ENCODE peak calls at places on chromosomes 16 and 17, in nine cellular contexts. Y is mammary epithelial cell, W is IMR-90, R is ovary, P is OCI-LY7, T is mesendoderm, M is esophagus muscularis mucosa, E is transverse colon, B is adrenal gland. U is an unnamed sample. For H3K36me3, the result is how much of the 10 kb centered on the place peaks cover.

GRCh38 chr16:88298882-88299745 is 83.6 kb upstream of the ZNF469 start:
- DNase-seq in P (no peak), M (no peak), W (peak), Y (peak), E (no peak), B (no peak), T (no peak), R (no peak), U (no peak)

GRCh38 chr17:35519442-35519841 is 18.0 kb downstream of the SLFN12L start:
- DNase-seq in W (no peak), E (no peak), T (no peak), R (no peak), B (no peak), M (no peak), Y (peak), P (no peak), U (no peak)

GRCh38 chr17:3602499-3602898 is 6.7 kb downstream of the TRPV1 start:
- DNase-seq in M (no peak), T (peak), W (peak), E (no peak), P (peak), B (no peak), R (no peak), Y (no peak), U (no peak)

GRCh38 chr17:77353684-77354419 is 213.1 kb downstream of the SEC14L1 start:
- DNase-seq in R (no peak), Y (no peak), E (no peak), P (no peak), T (no peak), W (peak), M (peak), B (no peak), U (no peak)

GRCh38 chr17:8611135-8611534 is 19.4 kb downstream of the MYH10 start:
- DNase-seq in P (no peak), Y (peak), R (no peak), M (no peak), B (no peak), T (no peak), W (no peak), E (no peak), U (no peak)

GRCh38 chr17:34261568-34261967 is 6.5 kb downstream of the CCL2 start:
- DNase-seq in P (no peak), M (no peak), W (no peak), R (no peak), B (no peak), T (no peak), E (no peak), Y (no peak), U (no peak)

GRCh38 chr17:78759203-78759968 is 22.7 kb downstream of the CYTH1 start:
- DNase-seq in W (peak), T (no peak), Y (no peak), R (peak), E (peak), P (peak), B (no peak), M (no peak), U (peak)

GRCh38 chr16:69077251-69077650 is 28.2 kb upstream of the HAS3 start:
- DNase-seq in M (no peak), R (no peak), E (no peak), T (no peak), B (no peak), W (peak), P (no peak), Y (peak), U (no peak)

GRCh38 chr16:55035037-55035436 is 104.4 kb downstream of the IRX5 start:
- DNase-seq in P (peak), B (no peak), M (no peak), R (no peak), E (no peak), Y (peak), W (no peak), T (peak), U (peak)

GRCh38 chr17:77555741-77556291 is 402.7 kb upstream of the TNRC6C start:
- DNase-seq in W (no peak), Y (peak), E (peak), R (no peak), B (no peak), M (no peak), T (no peak), P (no peak), U (no peak)

GRCh38 chr16:87938412-87938949 is 2.2 kb upstream of the CA5A start:
- DNase-seq in E (no peak), Y (no peak), R (no peak), B (no peak), M (no peak), W (no peak), P (no peak), T (no peak), U (no peak)

GRCh38 chr17:41511716-41512115 is 6.3 kb upstream of the KRT13 start:
- DNase-seq in B (no peak), W (no peak), R (no peak), M (no peak), P (no peak), E (no peak), T (no peak), Y (no peak), U (no peak)

GRCh38 chr17:79220715-79221291 is 146.2 kb downstream of the ENGASE start:
- DNase-seq in B (no peak), E (no peak), M (no peak), Y (no peak), W (no peak), R (no peak), P (no peak), T (peak), U (no peak)

GRCh38 chr16:22001591-22001990 is 675 bp upstream of the PDZD9 start:
- DNase-seq in W (peak), R (no peak), E (no peak), T (no peak), P (no peak), Y (peak), B (no peak), M (no peak), U (no peak)

GRCh38 chr16:19179890-19180490 is 11.9 kb downstream of the SYT17 start:
- DNase-seq in E (peak), W (peak), Y (peak), T (peak), M (no peak), B (peak), R (no peak), P (peak), U (no peak)

GRCh38 chr17:50638572-50638850 is 3.8 kb downstream of the ABCC3 start:
- DNase-seq in R (no peak), Y (no peak), M (no peak), P (no peak), B (no peak), T (peak), E (no peak), W (peak), U (no peak)

GRCh38 chr16:81175325-81175891 is 63.1 kb upstream of the BCO1 start:
- DNase-seq in Y (peak), P (no peak), B (peak), R (no peak), W (peak), M (no peak), T (no peak), E (no peak), U (no peak)

GRCh38 chr17:71363661-71364060 is 757.2 kb upstream of the SOX9 start:
- DNase-seq in M (peak), T (no peak), W (no peak), Y (no peak), P (no peak), E (no peak), B (no peak), R (no peak), U (no peak)

GRCh38 chr17:49357516-49357915 is 4.5 kb downstream of the ZNF652 start:
- DNase-seq in E (no peak), T (no peak), M (no peak), B (no peak), P (no peak), Y (no peak), W (no peak), R (no peak), U (no peak)

GRCh38 chr17:80704894-80705293 is 160.3 kb downstream of the RPTOR start:
- DNase-seq in R (no peak), T (no peak), W (no peak), E (no peak), P (no peak), M (no peak), Y (no peak), B (no peak), U (no peak)

GRCh38 chr17:80427366-80428282 is 12.7 kb downstream of the ENDOV start:
- DNase-seq in P (no peak), W (no peak), M (no peak), Y (no peak), B (no peak), R (peak), E (no peak), T (no peak), U (no peak)

GRCh38 chr17:57597531-57598453 is 147.3 kb downstream of the CCDC182 start:
- DNase-seq in T (peak), P (peak), B (peak), R (peak), E (peak), M (no peak), W (peak), Y (peak), U (peak)

GRCh38 chr16:4692460-4693295 is 684 bp upstream of the NUDT16L1 start:
- DNase-seq in W (no peak), M (no peak), R (no peak), T (no peak), Y (no peak), E (no peak), P (peak), B (peak), U (no peak)

GRCh38 chr17:2150871-2151270 is 96.0 kb downstream of the HIC1 start:
- DNase-seq in R (no peak), B (no peak), P (no peak), W (no peak), M (no peak), T (no peak), E (no peak), Y (no peak), U (no peak)

GRCh38 chr17:40366861-40367518 is 2.5 kb upstream of the GJD3 start:
- DNase-seq in M (no peak), W (no peak), B (no peak), R (no peak), E (no peak), Y (no peak), T (no peak), P (no peak), U (no peak)

GRCh38 chr17:16463341-16464000 is 28.5 kb downstream of the LRRC75A start:
- DNase-seq in E (peak), M (no peak), W (peak), B (peak), Y (peak), R (no peak), P (no peak), T (no peak), U (no peak)

GRCh38 chr17:75078097-75079022 is 9.4 kb upstream of the SLC16A5 start:
- DNase-seq in T (no peak), E (peak), M (no peak), P (no peak), R (no peak), Y (peak), W (peak), B (peak), U (no peak)

GRCh38 chr17:48153711-48154642 is 46.4 kb downstream of the SNX11 start:
- DNase-seq in E (peak), W (peak), T (peak), Y (no peak), R (no peak), M (no peak), P (peak), B (peak), U (no peak)

GRCh38 chr17:49469831-49470568 is 25.1 kb upstream of the NGFR start:
- DNase-seq in B (no peak), W (no peak), P (no peak), Y (no peak), T (no peak), R (peak), M (no peak), E (no peak), U (no peak)

GRCh38 chr17:15092762-15093161 is 172.4 kb downstream of the PMP22 start:
- DNase-seq in R (no peak), P (no peak), T (no peak), Y (peak), E (no peak), B (no peak), W (peak), M (no peak), U (no peak)

GRCh38 chr17:16516594-16517018 is 24.6 kb upstream of the LRRC75A start:
- DNase-seq in B (peak), W (peak), T (peak), Y (peak), R (peak), E (no peak), P (no peak), M (no peak), U (no peak)

GRCh38 chr16:637081-638018 is 1.2 kb upstream of the METTL26 start:
- DNase-seq in P (peak), M (peak), R (peak), W (peak), T (peak), Y (peak), E (peak), B (peak), U (peak)

GRCh38 chr16:8571061-8571596 is 19.2 kb downstream of the TMEM114 start:
- DNase-seq in E (no peak), M (no peak), Y (no peak), B (no peak), P (no peak), R (no peak), T (peak), W (peak), U (no peak)

GRCh38 chr17:45640141-45640850 is 143.8 kb upstream of the CRHR1 start:
- DNase-seq in T (peak), W (peak), M (no peak), P (peak), B (peak), Y (peak), E (peak), R (peak), U (peak)

DNA sequence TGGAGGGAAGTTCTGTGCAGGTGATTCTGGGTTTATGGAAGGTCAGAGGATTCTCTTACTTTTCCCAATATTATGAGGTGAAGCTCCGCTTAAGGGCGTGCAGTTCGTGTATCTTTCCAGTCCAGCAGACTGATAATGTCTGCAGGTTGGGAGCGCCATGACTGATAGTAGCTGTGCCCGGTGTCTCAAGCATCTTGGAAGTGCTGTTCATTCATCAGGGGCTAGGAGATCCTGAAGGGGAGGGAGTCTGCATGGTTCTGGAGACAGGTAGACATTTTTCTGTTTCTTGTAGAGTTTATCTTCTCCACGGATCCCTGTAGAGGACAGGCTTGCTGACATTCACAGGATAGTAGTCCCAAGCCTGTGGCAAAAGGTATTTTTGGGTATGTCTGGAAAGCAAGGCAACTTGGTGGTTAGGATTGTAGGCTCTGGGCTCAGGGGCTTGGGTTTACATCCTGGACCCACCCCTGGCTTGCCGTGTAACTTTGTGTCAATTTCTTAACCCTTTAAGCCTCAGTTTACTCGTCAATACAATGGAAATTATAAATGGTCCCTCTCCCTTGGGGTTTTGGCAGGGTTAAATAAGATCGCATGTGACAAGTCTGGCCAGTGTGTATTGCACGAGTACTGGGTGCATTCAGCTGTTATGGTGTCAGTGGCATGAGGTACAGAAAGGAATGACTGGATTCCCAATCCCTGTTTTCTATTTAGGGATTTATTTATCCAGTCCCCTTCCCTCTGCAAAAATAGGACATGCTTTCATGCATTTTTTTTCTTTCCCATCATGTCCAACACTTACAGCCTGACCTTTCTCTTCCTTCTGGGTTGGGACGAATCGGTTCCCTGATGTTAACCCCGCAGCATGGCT is 8.2 kb downstream of the HLF start:
- DNase-seq in T (no peak), P (no peak), M (no peak), W (no peak), E (no peak), B (no peak), Y (no peak), R (no peak), U (no peak)
- H3K27ac ChIP-seq in T (no peak), P (no peak), M (peak), W (no peak), E (peak), B (no peak), Y (no peak), R (peak), U (no peak)

DNA sequence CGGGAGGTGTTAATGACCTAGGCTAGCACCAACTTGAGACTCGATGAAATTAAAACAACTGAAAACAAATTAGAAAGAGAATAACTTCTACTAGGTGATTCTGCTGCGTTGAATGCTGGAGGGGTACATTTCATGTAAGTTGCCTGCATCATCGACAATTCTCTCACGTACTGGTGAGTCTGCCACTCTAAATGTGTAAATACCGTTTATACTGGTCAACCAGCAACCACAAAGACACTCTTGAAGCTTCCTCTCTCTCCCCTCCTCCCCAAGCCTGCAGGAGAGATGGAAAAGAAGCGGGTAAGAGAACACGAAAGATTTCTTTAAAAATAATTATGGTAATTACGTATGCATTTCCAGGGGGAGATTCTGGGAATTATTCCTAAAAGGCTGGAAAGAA is 68.7 kb upstream of the MRTFB start:
- DNase-seq in P (no peak), M (no peak), T (no peak), Y (no peak), E (no peak), R (no peak), B (no peak), W (no peak), U (no peak)
- H3K36me3 ChIP-seq in P (under half), M (under half), T (under half), Y (under half), E (under half), R (under half), B (under half), W (under half), U (under half)

GRCh38 chr17:21399476-21400203 is 23.5 kb downstream of the KCNJ12 start:
- DNase-seq in M (no peak), T (no peak), B (no peak), P (no peak), W (no peak), Y (no peak), E (no peak), R (no peak), U (no peak)
- H3K27ac ChIP-seq in M (no peak), T (no peak), B (no peak), P (no peak), W (no peak), Y (no peak), E (no peak), R (no peak), U (no peak)

DNA sequence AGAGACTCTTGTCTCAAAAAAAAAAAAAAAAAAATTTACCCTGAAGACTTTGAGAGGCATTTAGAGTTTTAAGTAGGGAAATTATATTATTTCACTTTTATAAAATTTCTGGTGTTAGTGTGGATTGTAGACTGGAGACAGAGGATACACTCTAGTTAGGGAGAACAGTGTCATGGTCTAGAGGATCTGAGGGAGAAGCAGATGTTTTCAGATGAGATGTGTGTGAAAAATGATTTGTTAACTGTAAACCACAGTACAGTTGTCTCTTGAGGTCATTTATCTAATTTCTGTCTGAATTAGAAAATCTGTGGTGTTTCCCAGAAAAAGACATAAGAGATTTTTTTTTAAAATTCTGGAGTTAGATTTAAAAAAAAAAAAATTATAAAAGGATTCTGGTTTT is 54.8 kb downstream of the NUP88 start:
- DNase-seq in Y (no peak), P (no peak), T (no peak), W (no peak), M (no peak), B (no peak), R (no peak), E (no peak), U (no peak)
- H3K36me3 ChIP-seq in Y (under half), P (half or more), T (under half), W (under half), M (half or more), B (under half), R (under half), E (under half), U (half or more)

DNA sequence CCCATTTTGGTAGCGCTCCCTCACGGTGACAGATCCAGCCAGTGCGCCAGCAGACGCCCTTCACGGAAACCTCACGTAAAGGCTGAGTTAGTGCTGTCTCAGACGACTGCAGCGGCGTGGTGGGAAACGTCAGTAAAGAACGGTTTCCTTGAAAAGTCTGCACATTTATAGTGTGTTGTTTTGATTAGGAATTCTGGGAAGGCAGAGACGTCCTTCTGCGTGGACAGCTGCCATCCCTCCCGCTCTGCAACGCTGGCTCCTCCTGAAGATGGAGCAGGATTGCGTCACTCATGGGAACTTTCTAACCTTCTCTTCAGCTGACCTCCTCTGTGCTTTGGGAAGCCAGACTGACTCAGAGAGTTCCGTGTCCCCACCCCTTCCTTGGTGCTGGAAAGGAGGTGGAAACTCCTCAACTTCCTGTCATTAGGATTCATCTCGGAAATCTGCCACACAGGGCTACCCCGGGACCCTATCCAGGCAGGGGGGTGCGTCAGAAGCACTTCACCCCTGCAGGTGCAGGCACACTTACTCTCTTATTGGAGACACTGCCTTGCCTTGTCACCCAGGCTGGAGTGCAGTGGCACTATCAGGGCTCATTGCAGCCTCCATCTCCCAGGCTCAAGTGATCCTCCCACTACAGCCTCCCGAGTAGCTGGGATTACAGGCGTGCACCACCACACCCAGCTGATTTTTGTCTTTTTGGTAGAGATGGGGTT is 24.3 kb upstream of the CRISPLD2 start:
- DNase-seq in M (peak), B (peak), R (peak), Y (no peak), E (peak), W (peak), T (peak), P (no peak), U (no peak)
- H3K27ac ChIP-seq in M (peak), B (no peak), R (peak), Y (no peak), E (peak), W (peak), T (no peak), P (no peak), U (no peak)

U was measured in CD4-positive, CD25-positive, alpha-beta regulatory T cell.